ENCODE peak calls at places on chromosome 6, in six cellular contexts. P is PC-9, V is mesenchymal stem cell, X is suprapubic skin, H is WERI-Rb-1, M is endothelial cell of umbilical vein. Q is an unnamed sample.

GRCh38 chr6:143348531-143348930 is 102.0 kb downstream of the ADAT2 start:
- DNase-seq in P (no peak), V (no peak), X (no peak), H (no peak), M (no peak), Q (no peak)

GRCh38 chr6:82118150-82118562 is 129.4 kb downstream of the IBTK start:
- DNase-seq in P (no peak), V (no peak), X (no peak), H (no peak), M (no peak), Q (no peak)

GRCh38 chr6:30864325-30864724 is 20.0 kb upstream of the DDR1 start:
- DNase-seq in P (no peak), V (no peak), X (no peak), H (no peak), M (no peak), Q (no peak)

GRCh38 chr6:24768361-24768760 is 6.4 kb upstream of the GMNN start:
- DNase-seq in P (no peak), V (no peak), X (no peak), H (no peak), M (no peak), Q (no peak)

GRCh38 chr6:11054722-11055121 is 10.6 kb upstream of the ELOVL2 start:
- DNase-seq in P (no peak), V (peak; percentile 49), X (no peak), H (no peak), M (no peak), Q (no peak)

GRCh38 chr6:33324139-33324538 is 6.6 kb upstream of the ZBTB22 start:
- DNase-seq in P (no peak), V (no peak), X (no peak), H (no peak), M (no peak), Q (no peak)

GRCh38 chr6:20569000-20569610 is 34.8 kb downstream of the CDKAL1 start:
- DNase-seq in P (no peak), V (no peak), X (no peak), H (no peak), M (no peak), Q (no peak)

GRCh38 chr6:155530219-155530834 is 74.7 kb upstream of the NOX3 start:
- DNase-seq in P (no peak), V (peak; percentile 76), X (no peak), H (peak; percentile 13), M (peak; percentile 77), Q (peak; percentile 7)

GRCh38 chr6:45092135-45092534 is 236.0 kb upstream of the RUNX2 start:
- DNase-seq in P (no peak), V (no peak), X (no peak), H (no peak), M (no peak), Q (no peak)

GRCh38 chr6:27358786-27359185 is 29.8 kb upstream of the ZNF391 start:
- DNase-seq in P (no peak), V (no peak), X (no peak), H (no peak), M (no peak), Q (no peak)

GRCh38 chr6:161274488-161274858 is 612 bp upstream of the AGPAT4 start:
- DNase-seq in P (no peak), V (no peak), X (no peak), H (no peak), M (no peak), Q (no peak)

GRCh38 chr6:125802943-125803377 is 12.2 kb downstream of the NCOA7 start:
- DNase-seq in P (no peak), V (peak; percentile 51), X (no peak), H (no peak), M (peak; percentile 96), Q (no peak)

GRCh38 chr6:25166955-25167753 is 112.0 kb upstream of the CARMIL1 start:
- DNase-seq in P (no peak), V (no peak), X (no peak), H (no peak), M (no peak), Q (no peak)

GRCh38 chr6:56292505-56293181 is 45.3 kb upstream of the COL21A1 start:
- DNase-seq in P (peak; percentile 40), V (peak; percentile 75), X (no peak), H (peak; percentile 66), M (peak; percentile 88), Q (peak; percentile 24)

GRCh38 chr6:116363759-116364158 is 7.0 kb upstream of the DSE start:
- DNase-seq in P (no peak), V (peak; percentile 38), X (no peak), H (no peak), M (peak; percentile 49), Q (no peak)

GRCh38 chr6:31720196-31720770 is 1.3 kb downstream of the LY6G6C start:
- DNase-seq in P (peak; percentile 66), V (no peak), X (no peak), H (no peak), M (no peak), Q (no peak)

GRCh38 chr6:2857580-2858337 is 16.1 kb upstream of the SERPINB1 start:
- DNase-seq in P (peak; percentile 83), V (peak; percentile 60), X (no peak), H (no peak), M (peak; percentile 98), Q (no peak)

GRCh38 chr6:114108119-114109002 is 137.4 kb upstream of the HDAC2 start:
- DNase-seq in P (peak; percentile 66), V (peak; percentile 73), X (no peak), H (peak; percentile 92), M (peak; percentile 71), Q (peak; percentile 43)

GRCh38 chr6:127267742-127268588 is 1.3 kb downstream of the RNF146 start:
- DNase-seq in P (no peak), V (peak; percentile 35), X (no peak), H (no peak), M (peak; percentile 42), Q (no peak)

GRCh38 chr6:144657691-144658090 is 372.6 kb downstream of the UTRN start:
- DNase-seq in P (no peak), V (no peak), X (no peak), H (no peak), M (no peak), Q (peak; percentile 7)

GRCh38 chr6:107803957-107804356 is 20.2 kb downstream of the SCML4 start:
- DNase-seq in P (no peak), V (peak; percentile 19), X (no peak), H (no peak), M (no peak), Q (no peak)

GRCh38 chr6:41629128-41629527 is 9.1 kb upstream of the MDFI start:
- DNase-seq in P (no peak), V (no peak), X (no peak), H (no peak), M (no peak), Q (no peak)

GRCh38 chr6:33079575-33079974 is 3.8 kb downstream of the HLA-DPB1 start:
- DNase-seq in P (no peak), V (no peak), X (no peak), H (no peak), M (no peak), Q (no peak)

GRCh38 chr6:72624557-72625160 is 2.8 kb downstream of the KCNQ5 start:
- DNase-seq in P (no peak), V (peak; percentile 28), X (no peak), H (no peak), M (no peak), Q (peak; percentile 49)

GRCh38 chr6:136609878-136610706 is 59.9 kb upstream of the MAP7 start:
- DNase-seq in P (peak; percentile 75), V (peak; percentile 100), X (no peak), H (no peak), M (peak; percentile 98), Q (no peak)

GRCh38 chr6:2733324-2733723 is 17.4 kb downstream of the MYLK4 start:
- DNase-seq in P (no peak), V (no peak), X (no peak), H (no peak), M (no peak), Q (no peak)

GRCh38 chr6:16625319-16626240 is 135.7 kb downstream of the ATXN1 start:
- DNase-seq in P (no peak), V (peak; percentile 11), X (no peak), H (no peak), M (no peak), Q (no peak)

GRCh38 chr6:137452331-137452894 is 41.8 kb downstream of the OLIG3 start:
- DNase-seq in P (no peak), V (no peak), X (no peak), H (no peak), M (no peak), Q (no peak)

GRCh38 chr6:10407674-10408054 is 7.2 kb downstream of the TFAP2A start:
- DNase-seq in P (no peak), V (no peak), X (no peak), H (no peak), M (no peak), Q (no peak)

GRCh38 chr6:39543950-39544349 is 181.3 kb downstream of the KIF6 start:
- DNase-seq in P (no peak), V (no peak), X (no peak), H (no peak), M (no peak), Q (no peak)
- H3K27me3 ChIP-seq in P (peaks cover 30% of the 10 kb centered on the region), V (no peaks in the 10 kb centered on the region), X (no peaks in the 10 kb centered on the region), H (no peaks in the 10 kb centered on the region), M (no peaks in the 10 kb centered on the region), Q (no peaks in the 10 kb centered on the region)

GRCh38 chr6:36130672-36131516 is 581 bp downstream of the MAPK13 start:
- DNase-seq in P (peak; percentile 71), V (no peak), X (no peak), H (peak; percentile 22), M (no peak), Q (peak; percentile 85)
- H3K4me3 ChIP-seq in P (peak overlapping the region; percentile 73), V (peak overlapping the region; percentile 85), X (peak overlapping the region; percentile 63), H (no peak overlapping the region), M (peak overlapping the region; percentile 1), Q (peak overlapping the region; percentile 50)

DNA sequence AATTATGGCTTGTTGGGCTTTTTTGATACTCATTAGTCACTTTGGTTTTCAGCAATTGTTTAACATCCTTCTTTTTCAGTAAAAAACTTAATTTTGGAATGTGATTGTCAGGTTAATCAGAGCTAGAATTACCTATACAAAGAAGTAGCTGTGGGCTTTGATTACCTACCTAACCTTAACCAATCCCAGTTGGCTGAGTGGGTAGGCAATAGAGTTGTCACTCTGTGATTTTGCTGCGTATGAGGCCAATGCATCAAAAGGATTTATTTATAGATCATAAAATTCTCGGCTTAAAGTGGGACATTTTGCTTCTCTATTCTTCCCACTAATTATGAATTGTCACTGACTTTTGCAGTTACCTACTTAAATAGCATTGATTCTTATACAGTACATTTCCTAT is 111.4 kb downstream of the PHACTR1 start:
- DNase-seq in P (no peak), V (no peak), X (no peak), H (no peak), M (no peak), Q (no peak)
- H3K27me3 ChIP-seq in P (peaks cover 44% of the 10 kb centered on the region), V (no peaks in the 10 kb centered on the region), X (no peaks in the 10 kb centered on the region), H (no peaks in the 10 kb centered on the region), M (peaks cover 2% of the 10 kb centered on the region), Q (no peaks in the 10 kb centered on the region)

GRCh38 chr6:150072201-150072600 is 3.3 kb upstream of the ULBP3 start:
- DNase-seq in P (peak; percentile 83), V (peak; percentile 43), X (no peak), H (no peak), M (no peak), Q (peak; percentile 52)
- H3K4me3 ChIP-seq in P (no peak overlapping the region), V (no peak overlapping the region), X (no peak overlapping the region), H (no peak overlapping the region), M (no peak overlapping the region), Q (no peak overlapping the region)